ENCODE peak calls at places on chromosomes 12 and 14, in eight cellular contexts. B is cardiac muscle cell, K is lower lobe of right lung, W is RWPE2, F is body of pancreas, G is DND-41, V is foreskin fibroblast, Y is PC-9. H is an unnamed sample.

GRCh38 chr14:28754209-28754985 is 12.2 kb upstream of the FOXG1 start:
- DNase-seq in K (no peak), F (peak), G (peak), V (peak), W (no peak), B (peak), Y (peak), H (no peak)

GRCh38 chr12:57093412-57094193 is 4.7 kb downstream of the NAB2 start:
- DNase-seq in W (no peak), Y (peak), F (peak), K (peak), B (peak), V (peak), G (peak), H (no peak)

GRCh38 chr12:130825771-130826150 is 13.3 kb downstream of the STX2 start:
- DNase-seq in F (no peak), G (no peak), Y (no peak), W (no peak), V (no peak), B (no peak), K (no peak), H (no peak)

GRCh38 chr14:94921870-94922585 is 152.1 kb upstream of the GSC start:
- DNase-seq in K (no peak), F (no peak), V (no peak), Y (no peak), G (no peak), B (peak), W (no peak), H (no peak)

GRCh38 chr12:14249368-14249767 is 116.1 kb upstream of the ATF7IP start:
- DNase-seq in B (no peak), F (no peak), K (no peak), W (no peak), Y (no peak), V (no peak), G (no peak), H (no peak)

GRCh38 chr12:27272375-27273028 is 28.4 kb downstream of the STK38L start:
- DNase-seq in Y (peak), V (no peak), B (no peak), G (no peak), K (no peak), F (peak), W (no peak), H (no peak)

GRCh38 chr14:74635831-74636230 is 23.8 kb upstream of the LTBP2 start:
- DNase-seq in G (no peak), W (no peak), F (no peak), B (no peak), K (no peak), V (no peak), Y (no peak), H (no peak)

GRCh38 chr12:127083028-127083949 is 1183.7 kb upstream of the TMEM132C start:
- DNase-seq in V (peak), K (no peak), G (peak), F (peak), W (no peak), Y (no peak), B (peak), H (peak)

GRCh38 chr12:120979862-120980696 is 1.7 kb downstream of the HNF1A start:
- DNase-seq in G (no peak), W (no peak), Y (no peak), B (no peak), V (no peak), F (peak), K (no peak), H (no peak)

GRCh38 chr12:119674560-119674959 is 6.6 kb downstream of the PRKAB1 start:
- DNase-seq in K (no peak), F (no peak), W (no peak), B (no peak), Y (peak), G (no peak), V (no peak), H (no peak)

GRCh38 chr12:79710707-79711483 is 20.1 kb upstream of the PAWR start:
- DNase-seq in V (no peak), G (no peak), B (no peak), F (no peak), W (no peak), K (peak), Y (peak), H (no peak)

GRCh38 chr12:96000858-96001257 is 4.7 kb upstream of the HAL start:
- DNase-seq in K (no peak), F (no peak), B (no peak), G (no peak), Y (no peak), W (no peak), V (no peak), H (no peak)

GRCh38 chr14:40053396-40053795 is 621.2 kb upstream of the FBXO33 start:
- DNase-seq in Y (no peak), K (no peak), G (no peak), F (no peak), W (no peak), B (no peak), V (no peak), H (no peak)

GRCh38 chr12:101117842-101118241 is 92.2 kb downstream of the SLC5A8 start:
- DNase-seq in Y (no peak), K (no peak), F (no peak), G (no peak), B (peak), W (no peak), V (no peak), H (no peak)

GRCh38 chr12:122051231-122051876 is 27.2 kb upstream of the MLXIP start:
- DNase-seq in W (no peak), G (no peak), Y (no peak), F (peak), K (no peak), V (peak), B (no peak), H (no peak)

DNA sequence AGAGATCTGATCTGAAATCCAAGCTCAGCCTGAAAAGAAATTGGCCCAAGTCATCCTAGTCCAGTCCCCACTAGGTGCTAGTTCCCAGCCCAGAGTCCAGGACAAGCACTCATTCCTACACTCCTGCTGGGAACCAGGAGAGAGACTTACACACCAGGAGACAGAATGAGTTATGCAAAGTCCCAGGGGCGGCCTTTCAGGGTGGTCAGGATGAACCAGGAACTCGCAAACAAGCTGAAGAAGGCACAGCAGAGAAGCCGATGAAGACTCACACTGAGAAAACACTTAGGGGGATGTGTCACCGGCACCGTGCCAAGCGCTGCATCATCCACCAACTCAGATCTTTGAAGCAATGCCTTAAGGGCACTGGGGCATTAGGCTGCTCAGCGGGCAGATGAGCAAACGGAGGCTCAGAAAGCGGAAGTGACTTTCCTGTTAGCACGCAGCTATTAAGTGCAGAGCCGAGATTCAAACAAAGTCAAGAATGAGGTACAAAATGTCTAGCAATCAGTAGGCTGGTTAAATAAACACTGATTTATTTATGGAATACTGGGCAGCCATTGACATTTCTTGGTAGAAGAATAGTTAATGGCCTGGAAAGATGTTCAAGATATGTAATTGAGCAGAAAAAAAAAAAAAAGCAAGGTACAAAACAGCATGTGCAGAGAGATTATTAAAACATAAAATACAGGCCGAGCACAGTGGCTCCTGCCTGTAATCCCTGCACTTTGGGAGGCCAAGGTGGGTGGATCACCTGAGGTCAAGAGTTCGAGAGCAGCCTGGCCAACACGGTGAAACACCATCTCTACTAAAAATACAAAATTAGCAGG is 78.7 kb downstream of the LRRC74A start:
- DNase-seq in K (peak), F (peak), V (peak), Y (peak), G (peak), W (peak), B (peak), H (peak)
- H3K4me3 ChIP-seq in K (no peak), F (no peak), V (peak), Y (peak), G (no peak), W (no peak), B (no peak), H (no peak)

DNA sequence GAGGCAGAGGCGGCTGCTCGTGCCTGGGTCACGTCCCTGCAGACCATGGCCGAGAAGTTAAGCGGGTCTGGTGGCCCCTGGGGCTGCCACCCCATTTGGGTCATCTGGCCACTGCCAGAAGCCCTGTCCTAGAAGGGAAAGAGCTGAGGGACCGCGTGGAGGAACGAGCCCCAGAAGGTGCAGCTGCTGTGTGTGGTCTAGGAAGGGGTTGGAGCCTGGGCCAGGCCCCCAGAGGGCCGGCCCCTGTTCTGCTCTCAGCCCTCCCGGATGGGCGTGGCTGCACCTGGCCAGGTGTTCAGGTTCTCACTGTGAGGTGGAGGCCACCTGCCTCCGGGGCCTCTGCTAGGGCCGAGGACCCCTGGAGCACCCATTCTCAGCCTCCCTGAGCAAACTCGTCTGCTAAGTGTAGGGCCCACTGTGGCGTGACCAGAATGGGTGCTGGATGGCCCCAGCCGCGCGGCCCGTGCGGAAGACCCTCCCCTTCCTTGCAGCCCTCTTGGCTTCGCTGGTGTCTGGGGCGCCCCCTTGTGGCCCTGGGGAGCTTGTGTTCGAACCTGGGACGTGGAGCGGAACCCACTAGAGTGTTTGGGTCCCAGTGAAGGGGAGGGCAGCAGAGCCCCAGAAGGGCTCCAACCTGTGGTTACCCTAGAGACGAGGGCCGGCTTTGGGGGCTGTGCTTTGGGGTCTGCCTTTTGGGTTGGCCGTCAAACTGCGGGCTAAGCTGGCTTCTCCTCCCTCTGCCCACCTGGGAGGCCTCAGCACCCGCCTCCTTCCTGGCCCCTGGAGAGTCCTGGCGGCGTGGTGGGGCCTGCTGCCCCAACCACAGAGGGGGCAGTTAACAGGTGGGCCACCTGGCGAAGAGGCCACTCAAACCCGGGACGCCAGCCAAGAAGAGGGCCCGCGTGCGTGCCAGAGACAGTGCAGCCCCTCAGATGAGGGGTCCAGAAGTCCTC is 49.3 kb downstream of the LRCOL1 start:
- DNase-seq in B (peak), V (peak), G (peak), W (no peak), Y (peak), K (peak), F (peak), H (peak)
- H3K4me3 ChIP-seq in B (peak), V (peak), G (peak), W (peak), Y (peak), K (peak), F (peak), H (peak)

GRCh38 chr14:51442513-51443175 is 202.6 kb downstream of the TMX1 start:
- DNase-seq in B (peak), G (no peak), W (peak), Y (peak), F (no peak), K (no peak), V (peak), H (peak)
- H3K4me3 ChIP-seq in B (no peak), G (no peak), W (no peak), Y (no peak), F (no peak), K (no peak), V (no peak), H (no peak)

GRCh38 chr12:77578471-77579262 is 252.0 kb upstream of the NAV3 start:
- DNase-seq in V (peak), F (no peak), B (no peak), Y (no peak), W (no peak), K (no peak), G (no peak), H (no peak)
- H3K4me3 ChIP-seq in V (no peak), F (no peak), B (no peak), Y (no peak), W (no peak), K (no peak), G (no peak), H (no peak)

GRCh38 chr14:89619616-89620273 is 202.7 kb upstream of the FOXN3 start:
- DNase-seq in W (no peak), Y (no peak), B (no peak), G (no peak), K (no peak), F (no peak), V (no peak), H (no peak)
- H3K4me3 ChIP-seq in W (peak), Y (no peak), B (peak), G (peak), K (peak), F (peak), V (peak), H (peak)

GRCh38 chr12:132228535-132229422 is 84.5 kb downstream of the NOC4L start:
- DNase-seq in V (no peak), Y (no peak), W (peak), F (no peak), B (no peak), G (no peak), K (no peak), H (no peak)
- H3K4me3 ChIP-seq in V (no peak), Y (no peak), W (no peak), F (no peak), B (no peak), G (no peak), K (no peak), H (no peak)

GRCh38 chr12:6952860-6953416 is 1.8 kb downstream of the PTPN6 start:
- DNase-seq in Y (no peak), F (no peak), W (no peak), V (no peak), G (no peak), K (no peak), B (no peak), H (no peak)
- H3K4me3 ChIP-seq in Y (no peak), F (no peak), W (no peak), V (no peak), G (no peak), K (peak), B (no peak), H (no peak)

H was measured in astrocyte of the cerebellum.